ENCODE peak calls at places on chromosomes 13 and 19, in eight cellular contexts. J is Peyer's patch; L is mammary epithelial cell; B is B cell; H is astrocyte of the cerebellum; A is nephron progenitor cell; Z is heart right ventricle; W is CD8-positive, alpha-beta T cell. P is an unnamed sample.

GRCh38 chr13:108425056-108425455 is 155.5 kb downstream of the TNFSF13B start:
- DNase-seq in J (no peak), L (no peak), B (no peak), H (no peak), A (no peak), Z (no peak), W (no peak), P (no peak)

GRCh38 chr13:90564566-90564965 is 782.9 kb upstream of the MIR17HG start:
- DNase-seq in J (no peak), L (no peak), B (no peak), H (no peak), A (no peak), Z (no peak), W (no peak), P (no peak)

GRCh38 chr13:68628994-68629393 is 1398.9 kb upstream of the PCDH9 start:
- DNase-seq in J (no peak), L (no peak), B (no peak), H (no peak), A (no peak), Z (no peak), W (no peak), P (no peak)

GRCh38 chr19:33441277-33441699 is 67.8 kb downstream of the CEBPG start:
- DNase-seq in J (no peak), L (no peak), B (no peak), H (no peak), A (no peak), Z (no peak), W (no peak), P (no peak)

GRCh38 chr19:15243236-15243957 is 11.1 kb upstream of the EPHX3 start:
- DNase-seq in J (no peak), L (no peak), B (no peak), H (no peak), A (no peak), Z (no peak), W (no peak), P (no peak)

GRCh38 chr19:32873560-32873959 is 4.0 kb upstream of the SLC7A9 start:
- DNase-seq in J (no peak), L (no peak), B (no peak), H (no peak), A (no peak), Z (no peak), W (no peak), P (no peak)

GRCh38 chr13:77516342-77516789 is 19.1 kb upstream of the SCEL start:
- DNase-seq in J (no peak), L (peak; percentile 55), B (no peak), H (no peak), A (no peak), Z (no peak), W (no peak), P (no peak)

GRCh38 chr13:30026093-30026492 is 175.7 kb upstream of the UBL3 start:
- DNase-seq in J (no peak), L (peak; percentile 33), B (no peak), H (no peak), A (no peak), Z (no peak), W (no peak), P (no peak)

GRCh38 chr13:112818698-112819045 is 128.8 kb downstream of the ATP11A start:
- DNase-seq in J (no peak), L (no peak), B (no peak), H (no peak), A (no peak), Z (no peak), W (no peak), P (no peak)

GRCh38 chr13:110426745-110427144 is 119.7 kb downstream of the COL4A2 start:
- DNase-seq in J (no peak), L (no peak), B (no peak), H (no peak), A (no peak), Z (no peak), W (no peak), P (no peak)

GRCh38 chr19:38270587-38271167 is 6.3 kb downstream of the SPINT2 start:
- DNase-seq in J (no peak), L (no peak), B (no peak), H (peak; percentile 34), A (no peak), Z (no peak), W (no peak), P (no peak)

GRCh38 chr19:18647371-18647767 is 10.5 kb downstream of the KLHL26 start:
- DNase-seq in J (no peak), L (no peak), B (no peak), H (no peak), A (no peak), Z (no peak), W (no peak), P (no peak)

GRCh38 chr13:112683581-112683980 is 6.3 kb upstream of the ATP11A start:
- DNase-seq in J (no peak), L (no peak), B (no peak), H (no peak), A (no peak), Z (no peak), W (no peak), P (no peak)

GRCh38 chr13:111517641-111518010 is 197.2 kb downstream of the TEX29 start:
- DNase-seq in J (no peak), L (no peak), B (no peak), H (no peak), A (no peak), Z (no peak), W (no peak), P (no peak)

GRCh38 chr13:106499905-106500304 is 35.6 kb downstream of the EFNB2 start:
- DNase-seq in J (no peak), L (no peak), B (no peak), H (no peak), A (no peak), Z (no peak), W (no peak), P (no peak)

GRCh38 chr13:108360139-108360538 is 90.6 kb downstream of the TNFSF13B start:
- DNase-seq in J (no peak), L (no peak), B (no peak), H (no peak), A (no peak), Z (no peak), W (no peak), P (no peak)

GRCh38 chr13:44312898-44313551 is 60.6 kb upstream of the SERP2 start:
- DNase-seq in J (no peak), L (peak; percentile 98), B (no peak), H (peak; percentile 87), A (no peak), Z (no peak), W (no peak), P (no peak)

GRCh38 chr13:45393941-45394570 is 24.1 kb downstream of the SLC25A30 start:
- DNase-seq in J (no peak), L (peak; percentile 45), B (peak; percentile 45), H (peak; percentile 52), A (peak; percentile 56), Z (no peak), W (peak; percentile 40), P (peak; percentile 72)

GRCh38 chr13:21676611-21677021 is 5.7 kb downstream of the FGF9 start:
- DNase-seq in J (no peak), L (no peak), B (peak; percentile 15), H (no peak), A (peak; percentile 53), Z (no peak), W (peak; percentile 22), P (peak; percentile 23)

DNA sequence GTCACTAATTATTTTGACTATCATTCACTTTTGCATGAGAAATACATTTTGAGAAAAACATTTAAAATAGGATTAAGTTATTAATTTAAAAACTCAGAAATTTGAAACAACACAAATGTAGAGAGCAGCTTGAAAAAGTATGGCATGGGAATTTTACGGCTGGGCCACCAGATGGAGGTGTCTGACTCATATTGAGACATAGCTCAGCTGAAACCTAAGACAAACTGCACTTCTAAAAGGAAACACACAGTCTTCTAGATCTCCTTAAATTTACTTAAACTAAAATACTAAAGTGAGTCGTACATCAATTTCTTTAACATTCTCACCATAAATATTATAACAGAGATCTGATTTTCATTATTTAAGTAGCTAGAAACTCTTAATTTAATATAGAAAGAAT is 41.9 kb upstream of the POSTN start:
- DNase-seq in J (no peak), L (peak; percentile 21), B (no peak), H (peak; percentile 59), A (peak; percentile 12), Z (no peak), W (no peak), P (no peak)
- TF ChIP-seq CTCF in J (peak; percentile 17), L (peak; percentile 74), B (no peak), H (peak; percentile 74), A (peak; percentile 56), Z (peak; percentile 53), W (no peak), P (no peak)

DNA sequence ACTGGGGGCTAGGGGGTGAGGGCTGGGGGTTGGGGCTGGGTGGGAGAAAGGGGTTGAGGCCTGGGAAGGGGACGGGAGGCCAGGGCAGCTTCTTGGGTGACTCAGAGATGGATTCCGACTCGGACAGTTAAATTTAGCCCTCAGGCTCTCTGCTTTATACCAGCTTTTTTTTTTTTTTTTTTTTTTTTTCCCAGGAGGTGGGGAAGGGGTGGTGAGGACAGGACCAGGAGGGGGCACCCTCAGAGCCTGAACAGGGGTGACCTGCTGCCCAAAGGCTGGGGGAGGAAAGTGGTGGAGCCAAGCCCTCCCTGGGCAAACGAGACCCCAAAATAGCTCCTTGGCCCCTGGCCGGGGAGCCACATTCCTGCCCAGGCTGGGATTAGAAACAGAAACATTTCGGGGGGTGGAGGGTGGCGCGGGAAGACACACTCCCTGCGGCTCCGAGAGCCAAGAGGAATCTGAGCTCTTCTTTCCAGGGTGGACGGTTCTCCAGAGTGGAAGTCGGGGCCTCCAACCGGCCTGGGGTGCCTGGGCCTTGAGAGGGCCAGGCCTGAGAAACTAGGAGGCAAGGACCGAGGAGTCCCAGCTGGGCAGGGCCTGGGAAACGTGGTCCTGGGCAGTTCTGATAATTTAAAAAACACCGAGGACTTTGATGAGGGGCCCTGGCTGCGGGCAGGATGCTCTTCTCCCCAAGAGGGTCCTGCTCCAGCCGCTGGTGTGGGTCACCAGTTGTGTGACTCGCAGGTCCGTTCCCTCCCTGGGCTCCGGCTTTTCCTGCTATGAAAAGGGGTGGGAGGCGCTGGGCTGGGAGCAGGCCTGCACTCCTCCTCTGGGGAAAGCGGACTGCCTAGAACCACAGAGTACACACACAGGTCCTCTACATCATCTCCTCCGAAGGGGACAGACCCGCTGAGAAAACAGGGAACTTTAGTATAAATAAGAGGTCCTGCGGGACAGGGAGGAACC is 813 bp upstream of the DMPK start:
- DNase-seq in J (no peak), L (peak; percentile 32), B (no peak), H (no peak), A (no peak), Z (peak; percentile 82), W (no peak), P (no peak)
- TF ChIP-seq CTCF in J (no peak), L (no peak), B (no peak), H (no peak), A (no peak), Z (peak; percentile 20), W (no peak), P (no peak)

GRCh38 chr13:27663947-27664346 is 42.3 kb downstream of the POLR1D start:
- DNase-seq in J (no peak), L (no peak), B (no peak), H (no peak), A (no peak), Z (no peak), W (no peak), P (no peak)
- TF ChIP-seq CTCF in J (no peak), L (no peak), B (no peak), H (no peak), A (no peak), Z (peak; percentile 22), W (no peak), P (no peak)

DNA sequence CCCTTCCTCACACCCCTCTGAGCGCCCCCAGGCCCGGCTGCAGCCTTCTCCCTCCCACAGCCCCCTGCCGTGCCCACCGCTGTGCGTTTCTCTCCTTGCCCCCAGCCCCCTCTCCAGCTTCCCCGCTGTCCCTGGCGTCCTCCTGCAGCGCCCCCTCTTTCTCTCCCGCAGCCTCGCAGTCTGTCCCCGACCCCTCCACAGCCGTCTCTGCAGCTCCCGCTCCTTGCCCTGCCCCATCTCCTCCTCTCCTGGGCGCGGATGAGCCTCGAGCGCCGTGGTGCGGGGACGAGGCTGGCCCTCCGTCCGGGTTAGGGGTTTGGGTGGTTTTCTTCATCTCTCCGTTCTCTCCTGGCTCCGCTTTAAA is 1.1 kb downstream of the KMT5C start:
- DNase-seq in J (no peak), L (no peak), B (peak; percentile 42), H (no peak), A (peak; percentile 47), Z (no peak), W (peak; percentile 30), P (no peak)
- TF ChIP-seq CTCF in J (peak; percentile 7), L (peak; percentile 23), B (no peak), H (no peak), A (no peak), Z (no peak), W (no peak), P (no peak)